ENCODE peak calls at places on chromosomes 1 and 21, in six cellular contexts. One of them, this sample, is unnamed. For H3K9me3 and H3K4me1, the result is how much of the 10 kb centered on the place peaks cover.

GRCh38 chr1:34790985-34791384 is 1.8 kb upstream of the GJA4 start:
- DNase-seq in MM.1S: no peak
- DNase-seq in fibroblast of lung: no peak
- DNase-seq in ovary: no peak
- DNase-seq in prostate gland: no peak
- DNase-seq in neural progenitor cell: no peak
- DNase-seq in this sample: no peak

GRCh38 chr1:182134257-182134656 is 72.7 kb upstream of the ZNF648 start:
- DNase-seq in MM.1S: no peak
- DNase-seq in fibroblast of lung: no peak
- DNase-seq in ovary: no peak
- DNase-seq in prostate gland: no peak
- DNase-seq in neural progenitor cell: no peak
- DNase-seq in this sample: no peak

GRCh38 chr1:17339521-17339920 is 31.5 kb downstream of the PADI4 start:
- DNase-seq in MM.1S: no peak
- DNase-seq in fibroblast of lung: no peak
- DNase-seq in ovary: no peak
- DNase-seq in prostate gland: no peak
- DNase-seq in neural progenitor cell: no peak
- DNase-seq in this sample: no peak

GRCh38 chr1:96475882-96476281 is 245.7 kb upstream of the PTBP2 start:
- DNase-seq in MM.1S: no peak
- DNase-seq in fibroblast of lung: no peak
- DNase-seq in ovary: no peak
- DNase-seq in prostate gland: no peak
- DNase-seq in neural progenitor cell: no peak
- DNase-seq in this sample: no peak

GRCh38 chr1:213452504-213452903 is 401.5 kb downstream of the RPS6KC1 start:
- DNase-seq in MM.1S: no peak
- DNase-seq in fibroblast of lung: no peak
- DNase-seq in ovary: no peak
- DNase-seq in prostate gland: no peak
- DNase-seq in neural progenitor cell: peak
- DNase-seq in this sample: no peak

GRCh38 chr1:109807822-109808680 is 44.3 kb upstream of the EPS8L3 start:
- DNase-seq in MM.1S: no peak
- DNase-seq in fibroblast of lung: peak
- DNase-seq in ovary: peak
- DNase-seq in prostate gland: no peak
- DNase-seq in neural progenitor cell: no peak
- DNase-seq in this sample: no peak

GRCh38 chr1:69595486-69595885 is 27.8 kb downstream of the LRRC7 start:
- DNase-seq in MM.1S: no peak
- DNase-seq in fibroblast of lung: no peak
- DNase-seq in ovary: no peak
- DNase-seq in prostate gland: no peak
- DNase-seq in neural progenitor cell: no peak
- DNase-seq in this sample: no peak

GRCh38 chr1:204206121-204206520 is 7.7 kb downstream of the GOLT1A start:
- DNase-seq in MM.1S: no peak
- DNase-seq in fibroblast of lung: peak
- DNase-seq in ovary: no peak
- DNase-seq in prostate gland: no peak
- DNase-seq in neural progenitor cell: no peak
- DNase-seq in this sample: no peak

GRCh38 chr1:219088778-219089557 is 84.7 kb upstream of the LYPLAL1 start:
- DNase-seq in MM.1S: no peak
- DNase-seq in fibroblast of lung: peak
- DNase-seq in ovary: no peak
- DNase-seq in prostate gland: no peak
- DNase-seq in neural progenitor cell: no peak
- DNase-seq in this sample: peak

GRCh38 chr1:112855152-112855836 is 100.7 kb downstream of the SLC16A1 start:
- DNase-seq in MM.1S: no peak
- DNase-seq in fibroblast of lung: no peak
- DNase-seq in ovary: no peak
- DNase-seq in prostate gland: no peak
- DNase-seq in neural progenitor cell: no peak
- DNase-seq in this sample: no peak

GRCh38 chr1:63973005-63973419 is 199.2 kb downstream of the ROR1 start:
- DNase-seq in MM.1S: no peak
- DNase-seq in fibroblast of lung: no peak
- DNase-seq in ovary: no peak
- DNase-seq in prostate gland: no peak
- DNase-seq in neural progenitor cell: no peak
- DNase-seq in this sample: no peak

GRCh38 chr1:67559222-67559700 is 125.7 kb upstream of the GADD45A start:
- DNase-seq in MM.1S: no peak
- DNase-seq in fibroblast of lung: peak
- DNase-seq in ovary: peak
- DNase-seq in prostate gland: no peak
- DNase-seq in neural progenitor cell: no peak
- DNase-seq in this sample: peak

GRCh38 chr1:14392161-14392886 is 206.2 kb upstream of the KAZN start:
- DNase-seq in MM.1S: no peak
- DNase-seq in fibroblast of lung: no peak
- DNase-seq in ovary: no peak
- DNase-seq in prostate gland: no peak
- DNase-seq in neural progenitor cell: no peak
- DNase-seq in this sample: no peak

GRCh38 chr21:33871171-33871570 is 44.4 kb downstream of the ATP5PO start:
- DNase-seq in MM.1S: no peak
- DNase-seq in fibroblast of lung: peak
- DNase-seq in ovary: no peak
- DNase-seq in prostate gland: no peak
- DNase-seq in neural progenitor cell: no peak
- DNase-seq in this sample: no peak

GRCh38 chr1:94591791-94592565 is 50.4 kb upstream of the F3 start:
- DNase-seq in MM.1S: no peak
- DNase-seq in fibroblast of lung: no peak
- DNase-seq in ovary: no peak
- DNase-seq in prostate gland: no peak
- DNase-seq in neural progenitor cell: peak
- DNase-seq in this sample: no peak
- H3K9me3 ChIP-seq in MM.1S: under half
- H3K9me3 ChIP-seq in fibroblast of lung: under half
- H3K9me3 ChIP-seq in ovary: under half
- H3K9me3 ChIP-seq in prostate gland: under half
- H3K9me3 ChIP-seq in neural progenitor cell: under half
- H3K9me3 ChIP-seq in this sample: under half

GRCh38 chr1:44637590-44638411 is 36.5 kb downstream of the TMEM53 start:
- DNase-seq in MM.1S: no peak
- DNase-seq in fibroblast of lung: no peak
- DNase-seq in ovary: no peak
- DNase-seq in prostate gland: no peak
- DNase-seq in neural progenitor cell: peak
- DNase-seq in this sample: no peak

GRCh38 chr1:44642925-44643324 is 31.4 kb downstream of the TMEM53 start:
- DNase-seq in MM.1S: no peak
- DNase-seq in fibroblast of lung: no peak
- DNase-seq in ovary: no peak
- DNase-seq in prostate gland: no peak
- DNase-seq in neural progenitor cell: no peak
- DNase-seq in this sample: no peak

GRCh38 chr1:44642255-44642654 is 32.0 kb downstream of the TMEM53 start:
- DNase-seq in MM.1S: no peak
- DNase-seq in fibroblast of lung: no peak
- DNase-seq in ovary: no peak
- DNase-seq in prostate gland: no peak
- DNase-seq in neural progenitor cell: no peak
- DNase-seq in this sample: no peak

GRCh38 chr1:44641126-44642102 is 32.9 kb downstream of the TMEM53 start:
- DNase-seq in MM.1S: no peak
- DNase-seq in fibroblast of lung: no peak
- DNase-seq in ovary: no peak
- DNase-seq in prostate gland: no peak
- DNase-seq in neural progenitor cell: no peak
- DNase-seq in this sample: no peak

GRCh38 chr1:44640178-44640865 is 34.0 kb downstream of the TMEM53 start:
- DNase-seq in MM.1S: no peak
- DNase-seq in fibroblast of lung: no peak
- DNase-seq in ovary: no peak
- DNase-seq in prostate gland: no peak
- DNase-seq in neural progenitor cell: peak
- DNase-seq in this sample: no peak
- H3K4me1 ChIP-seq in MM.1S: under half
- H3K4me1 ChIP-seq in fibroblast of lung: under half
- H3K4me1 ChIP-seq in ovary: under half
- H3K4me1 ChIP-seq in prostate gland: under half
- H3K4me1 ChIP-seq in neural progenitor cell: under half
- H3K4me1 ChIP-seq in this sample: half or more

DNA sequence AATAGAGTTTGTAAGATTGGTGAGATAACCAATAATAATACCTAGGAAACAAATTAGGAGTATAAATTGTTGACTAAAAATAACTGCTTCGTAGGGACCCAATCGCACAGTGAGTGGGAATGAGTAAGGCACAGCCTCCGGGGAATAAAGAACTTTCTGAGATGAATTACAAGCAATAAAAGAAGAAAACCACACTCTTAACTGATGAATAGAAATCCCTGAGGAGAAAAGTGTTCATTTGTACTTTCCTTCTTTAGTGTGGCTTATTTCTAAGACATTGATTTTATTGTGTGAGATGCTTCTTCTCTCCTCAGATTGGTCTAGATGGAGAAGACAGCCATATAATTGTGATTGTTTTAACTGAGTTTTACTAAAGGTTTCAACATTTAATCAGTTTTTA is 443.4 kb upstream of the PRMT6 start:
- DNase-seq in MM.1S: no peak
- DNase-seq in fibroblast of lung: no peak
- DNase-seq in ovary: no peak
- DNase-seq in prostate gland: no peak
- DNase-seq in neural progenitor cell: no peak
- DNase-seq in this sample: no peak
- H3K9me3 ChIP-seq in MM.1S: under half
- H3K9me3 ChIP-seq in fibroblast of lung: under half
- H3K9me3 ChIP-seq in ovary: under half
- H3K9me3 ChIP-seq in prostate gland: under half
- H3K9me3 ChIP-seq in neural progenitor cell: under half
- H3K9me3 ChIP-seq in this sample: under half

DNA sequence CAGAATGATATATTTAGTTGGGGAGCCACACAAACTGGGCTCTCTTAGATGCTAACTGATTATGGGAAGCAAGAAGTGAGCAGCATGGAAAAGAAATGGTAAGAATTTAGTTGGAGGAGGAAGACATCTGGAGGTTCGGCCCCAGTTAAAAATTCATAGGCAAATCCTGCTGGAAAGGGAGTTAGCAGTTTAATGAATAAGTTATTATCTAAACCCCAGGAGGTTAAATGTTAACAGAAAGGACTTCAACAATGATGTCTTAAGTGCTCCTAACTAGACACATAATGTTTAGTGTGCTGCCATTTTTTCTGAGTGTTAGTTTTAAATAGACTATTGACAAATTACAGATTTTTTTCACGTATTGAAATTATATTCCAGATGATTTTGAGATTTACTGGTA is 1265.3 kb upstream of the ADGRL2 start:
- DNase-seq in MM.1S: no peak
- DNase-seq in fibroblast of lung: no peak
- DNase-seq in ovary: no peak
- DNase-seq in prostate gland: no peak
- DNase-seq in neural progenitor cell: peak
- DNase-seq in this sample: no peak
- H3K4me1 ChIP-seq in MM.1S: under half
- H3K4me1 ChIP-seq in fibroblast of lung: under half
- H3K4me1 ChIP-seq in ovary: under half
- H3K4me1 ChIP-seq in prostate gland: under half
- H3K4me1 ChIP-seq in neural progenitor cell: half or more
- H3K4me1 ChIP-seq in this sample: under half

DNA sequence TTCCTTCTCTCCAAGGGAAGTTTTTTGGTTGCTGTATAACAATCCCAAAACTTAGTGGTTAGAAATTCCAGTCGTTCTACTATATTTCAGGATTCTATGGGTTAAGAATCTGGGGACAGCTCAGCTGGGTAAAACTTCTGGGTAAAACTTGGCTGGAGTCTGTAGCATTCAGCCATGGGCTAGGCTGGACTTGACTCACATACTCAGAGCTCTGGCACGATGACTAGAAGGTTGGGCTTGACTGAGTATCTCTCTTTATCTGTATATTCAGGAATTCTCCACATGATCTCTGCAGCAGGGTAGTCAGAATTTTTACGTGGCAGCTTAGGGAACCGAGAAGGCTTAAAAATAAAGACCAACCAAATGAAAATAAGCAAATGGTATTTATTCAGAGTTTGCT is 28.2 kb upstream of the HRNR start:
- DNase-seq in MM.1S: no peak
- DNase-seq in fibroblast of lung: peak
- DNase-seq in ovary: no peak
- DNase-seq in prostate gland: no peak
- DNase-seq in neural progenitor cell: no peak
- DNase-seq in this sample: no peak
- H3K9me3 ChIP-seq in MM.1S: under half
- H3K9me3 ChIP-seq in fibroblast of lung: under half
- H3K9me3 ChIP-seq in ovary: under half
- H3K9me3 ChIP-seq in prostate gland: under half
- H3K9me3 ChIP-seq in neural progenitor cell: under half
- H3K9me3 ChIP-seq in this sample: under half

This sample was measured in right atrium auricular region.